ENCODE peak calls at places on chromosomes 16 and 17, in nine cellular contexts. One of them, this sample, is unnamed.

GRCh38 chr16:86495756-86496261 is 14.5 kb upstream of the FOXF1 start:
- DNase-seq in tibial artery: no peak
- DNase-seq in fibroblast of pulmonary artery: no peak
- DNase-seq in heart right ventricle: no peak
- DNase-seq in right lobe of liver: no peak
- DNase-seq in prostate gland: no peak
- DNase-seq in thoracic aorta: no peak
- DNase-seq in fibroblast of lung: no peak
- DNase-seq in stomach: no peak
- DNase-seq in this sample: no peak

GRCh38 chr16:1197237-1197866 is 27.7 kb downstream of the TPSG1 start:
- DNase-seq in fibroblast of lung: no peak
- DNase-seq in fibroblast of pulmonary artery: no peak
- DNase-seq in tibial artery: no peak
- DNase-seq in heart right ventricle: no peak
- DNase-seq in stomach: no peak
- DNase-seq in prostate gland: no peak
- DNase-seq in thoracic aorta: no peak
- DNase-seq in right lobe of liver: no peak
- DNase-seq in this sample: no peak

GRCh38 chr16:85555549-85556455 is 57.3 kb upstream of the GSE1 start:
- DNase-seq in fibroblast of lung: no peak
- DNase-seq in tibial artery: peak; percentile 52
- DNase-seq in stomach: peak; percentile 55
- DNase-seq in prostate gland: no peak
- DNase-seq in fibroblast of pulmonary artery: peak; percentile 63
- DNase-seq in thoracic aorta: no peak
- DNase-seq in heart right ventricle: peak; percentile 49
- DNase-seq in right lobe of liver: no peak
- DNase-seq in this sample: peak; percentile 80

GRCh38 chr16:85029413-85029794 is 1.8 kb downstream of the KIAA0513 start:
- DNase-seq in stomach: no peak
- DNase-seq in heart right ventricle: no peak
- DNase-seq in fibroblast of pulmonary artery: no peak
- DNase-seq in tibial artery: no peak
- DNase-seq in thoracic aorta: no peak
- DNase-seq in right lobe of liver: no peak
- DNase-seq in fibroblast of lung: peak; percentile 56
- DNase-seq in prostate gland: peak; percentile 76
- DNase-seq in this sample: peak; percentile 78

GRCh38 chr16:69867796-69868565 is 83.2 kb upstream of the CLEC18A start:
- DNase-seq in fibroblast of lung: peak; percentile 23
- DNase-seq in heart right ventricle: no peak
- DNase-seq in thoracic aorta: no peak
- DNase-seq in prostate gland: no peak
- DNase-seq in stomach: no peak
- DNase-seq in fibroblast of pulmonary artery: no peak
- DNase-seq in right lobe of liver: no peak
- DNase-seq in tibial artery: no peak
- DNase-seq in this sample: peak; percentile 38

GRCh38 chr17:7491583-7491982 is 7.4 kb downstream of the POLR2A start:
- DNase-seq in right lobe of liver: no peak
- DNase-seq in stomach: no peak
- DNase-seq in thoracic aorta: no peak
- DNase-seq in fibroblast of pulmonary artery: no peak
- DNase-seq in heart right ventricle: no peak
- DNase-seq in tibial artery: no peak
- DNase-seq in prostate gland: no peak
- DNase-seq in fibroblast of lung: no peak
- DNase-seq in this sample: no peak

GRCh38 chr17:76585649-76586593 is at the start of gene ST6GALNAC2:
- DNase-seq in tibial artery: peak; percentile 41
- DNase-seq in thoracic aorta: no peak
- DNase-seq in fibroblast of pulmonary artery: peak; percentile 42
- DNase-seq in right lobe of liver: peak; percentile 83
- DNase-seq in heart right ventricle: peak; percentile 69
- DNase-seq in prostate gland: peak; percentile 68
- DNase-seq in fibroblast of lung: peak; percentile 40
- DNase-seq in stomach: peak; percentile 84
- DNase-seq in this sample: peak; percentile 56

GRCh38 chr17:42135664-42136653 is 13.4 kb downstream of the HSPB9 start:
- DNase-seq in fibroblast of pulmonary artery: peak; percentile 84
- DNase-seq in right lobe of liver: peak; percentile 92
- DNase-seq in stomach: peak; percentile 91
- DNase-seq in heart right ventricle: peak; percentile 59
- DNase-seq in fibroblast of lung: peak; percentile 73
- DNase-seq in thoracic aorta: no peak
- DNase-seq in tibial artery: peak; percentile 59
- DNase-seq in prostate gland: no peak
- DNase-seq in this sample: peak; percentile 91

GRCh38 chr17:50660042-50660886 is 25.6 kb downstream of the ABCC3 start:
- DNase-seq in fibroblast of lung: no peak
- DNase-seq in heart right ventricle: peak; percentile 59
- DNase-seq in fibroblast of pulmonary artery: peak; percentile 51
- DNase-seq in stomach: peak; percentile 49
- DNase-seq in right lobe of liver: peak; percentile 57
- DNase-seq in tibial artery: peak; percentile 54
- DNase-seq in thoracic aorta: no peak
- DNase-seq in prostate gland: peak; percentile 58
- DNase-seq in this sample: peak; percentile 53

GRCh38 chr16:87241135-87241771 is 75.9 kb downstream of the C16orf95 start:
- DNase-seq in tibial artery: no peak
- DNase-seq in right lobe of liver: no peak
- DNase-seq in fibroblast of lung: no peak
- DNase-seq in thoracic aorta: no peak
- DNase-seq in heart right ventricle: no peak
- DNase-seq in prostate gland: no peak
- DNase-seq in fibroblast of pulmonary artery: no peak
- DNase-seq in stomach: no peak
- DNase-seq in this sample: no peak

GRCh38 chr16:927931-928330 is 42.9 kb downstream of the LMF1 start:
- DNase-seq in prostate gland: no peak
- DNase-seq in stomach: no peak
- DNase-seq in fibroblast of pulmonary artery: no peak
- DNase-seq in heart right ventricle: no peak
- DNase-seq in thoracic aorta: no peak
- DNase-seq in tibial artery: no peak
- DNase-seq in fibroblast of lung: no peak
- DNase-seq in right lobe of liver: no peak
- DNase-seq in this sample: no peak

GRCh38 chr17:49959183-49959935 is 9.6 kb upstream of the DLX4 start:
- DNase-seq in heart right ventricle: no peak
- DNase-seq in stomach: no peak
- DNase-seq in thoracic aorta: no peak
- DNase-seq in prostate gland: no peak
- DNase-seq in tibial artery: no peak
- DNase-seq in fibroblast of pulmonary artery: no peak
- DNase-seq in fibroblast of lung: peak; percentile 42
- DNase-seq in right lobe of liver: no peak
- DNase-seq in this sample: no peak

DNA sequence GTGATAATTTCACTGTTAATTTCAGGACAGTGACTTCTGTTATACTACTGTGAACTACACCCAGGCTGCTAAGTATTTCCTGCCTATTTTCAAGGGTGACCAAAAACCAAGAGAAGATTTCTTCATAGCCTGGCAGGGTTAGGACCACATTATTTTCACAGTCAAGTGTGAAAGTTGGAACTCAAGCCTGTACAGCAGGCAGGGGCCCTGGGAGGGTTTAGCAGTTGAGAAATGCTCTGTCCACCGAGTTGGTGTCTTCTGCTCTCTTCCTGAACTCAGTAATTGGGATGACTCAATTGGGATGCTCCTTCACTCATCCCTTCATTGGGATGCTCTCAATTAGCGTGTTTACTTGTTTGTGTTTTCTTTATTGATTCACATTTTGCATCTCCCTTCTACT is 347.3 kb upstream of the CDH11 start:
- DNase-seq in right lobe of liver: no peak
- DNase-seq in tibial artery: no peak
- DNase-seq in fibroblast of pulmonary artery: no peak
- DNase-seq in prostate gland: no peak
- DNase-seq in heart right ventricle: no peak
- DNase-seq in fibroblast of lung: no peak
- DNase-seq in stomach: no peak
- DNase-seq in thoracic aorta: no peak
- DNase-seq in this sample: no peak
- H3K4me3 ChIP-seq in right lobe of liver: no peak overlapping the region
- H3K4me3 ChIP-seq in tibial artery: no peak overlapping the region
- H3K4me3 ChIP-seq in fibroblast of pulmonary artery: no peak overlapping the region
- H3K4me3 ChIP-seq in prostate gland: no peak overlapping the region
- H3K4me3 ChIP-seq in heart right ventricle: no peak overlapping the region
- H3K4me3 ChIP-seq in fibroblast of lung: no peak overlapping the region
- H3K4me3 ChIP-seq in stomach: no peak overlapping the region
- H3K4me3 ChIP-seq in thoracic aorta: no peak overlapping the region
- H3K4me3 ChIP-seq in this sample: no peak overlapping the region

DNA sequence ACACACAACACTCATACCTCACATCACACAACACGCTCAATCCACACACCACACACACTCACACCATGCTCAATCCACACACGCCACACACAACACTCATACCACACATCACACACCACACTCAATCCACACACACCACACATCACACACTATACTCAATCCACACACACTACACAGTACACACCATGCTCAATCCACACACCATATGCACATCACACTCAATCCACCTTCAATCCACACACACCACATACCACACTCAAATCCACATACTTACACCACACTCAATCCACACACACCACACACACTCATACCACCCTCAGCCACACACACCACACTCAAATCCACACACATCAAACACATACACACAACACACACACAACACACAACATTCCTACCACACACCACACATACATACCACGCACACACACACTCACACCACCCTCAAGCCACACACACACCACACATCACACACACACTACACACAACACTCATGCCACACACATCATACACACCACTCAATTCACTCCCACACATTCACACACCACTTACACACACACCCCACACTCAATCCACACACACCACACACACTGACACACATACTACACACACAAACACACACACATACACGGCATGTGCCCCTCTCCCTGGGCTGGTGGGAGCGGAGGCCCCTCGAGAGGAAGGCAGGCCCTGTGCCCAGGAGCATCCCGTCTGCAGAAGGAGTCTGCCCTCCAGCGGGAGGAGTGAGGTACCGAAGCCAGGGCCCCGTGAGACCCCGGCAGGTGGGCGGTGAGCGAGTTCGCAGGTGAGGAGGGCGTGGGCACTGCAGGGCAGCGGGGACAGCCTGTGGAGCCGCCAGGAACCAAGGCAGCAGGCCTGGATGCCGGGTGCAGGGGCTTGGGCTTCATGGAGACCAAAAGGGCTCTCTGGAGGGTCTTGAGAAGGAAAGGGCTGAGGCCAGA is 33.1 kb upstream of the RPTOR start:
- DNase-seq in right lobe of liver: no peak
- DNase-seq in tibial artery: no peak
- DNase-seq in thoracic aorta: no peak
- DNase-seq in prostate gland: no peak
- DNase-seq in fibroblast of pulmonary artery: no peak
- DNase-seq in stomach: no peak
- DNase-seq in fibroblast of lung: no peak
- DNase-seq in heart right ventricle: no peak
- DNase-seq in this sample: no peak
- TF ChIP-seq CTCF in right lobe of liver: no peak
- TF ChIP-seq CTCF in tibial artery: no peak
- TF ChIP-seq CTCF in thoracic aorta: no peak
- TF ChIP-seq CTCF in prostate gland: no peak
- TF ChIP-seq CTCF in fibroblast of pulmonary artery: no peak
- TF ChIP-seq CTCF in stomach: no peak
- TF ChIP-seq CTCF in fibroblast of lung: no peak
- TF ChIP-seq CTCF in heart right ventricle: no peak
- TF ChIP-seq CTCF in this sample: no peak

GRCh38 chr16:29972500-29972899 is 1.2 kb upstream of the TAOK2 start:
- DNase-seq in fibroblast of lung: no peak
- DNase-seq in prostate gland: no peak
- DNase-seq in fibroblast of pulmonary artery: no peak
- DNase-seq in stomach: no peak
- DNase-seq in right lobe of liver: no peak
- DNase-seq in tibial artery: no peak
- DNase-seq in thoracic aorta: no peak
- DNase-seq in heart right ventricle: no peak
- DNase-seq in this sample: no peak

GRCh38 chr16:29973384-29974246 is at the start of gene TAOK2:
- DNase-seq in fibroblast of pulmonary artery: peak; percentile 99
- DNase-seq in tibial artery: peak; percentile 98
- DNase-seq in stomach: peak; percentile 99
- DNase-seq in heart right ventricle: peak; percentile 99
- DNase-seq in fibroblast of lung: peak; percentile 99
- DNase-seq in right lobe of liver: peak; percentile 99
- DNase-seq in thoracic aorta: peak; percentile 91
- DNase-seq in prostate gland: peak; percentile 98
- DNase-seq in this sample: peak; percentile 100

GRCh38 chr16:29974291-29975133 is 844 bp downstream of the TAOK2 start:
- DNase-seq in thoracic aorta: no peak
- DNase-seq in prostate gland: no peak
- DNase-seq in stomach: no peak
- DNase-seq in tibial artery: peak; percentile 24
- DNase-seq in right lobe of liver: no peak
- DNase-seq in heart right ventricle: peak; percentile 34
- DNase-seq in fibroblast of pulmonary artery: peak; percentile 32
- DNase-seq in fibroblast of lung: peak; percentile 23
- DNase-seq in this sample: peak; percentile 8

GRCh38 chr16:29971304-29971703 is 2.4 kb upstream of the TAOK2 start:
- DNase-seq in tibial artery: no peak
- DNase-seq in right lobe of liver: no peak
- DNase-seq in heart right ventricle: no peak
- DNase-seq in stomach: no peak
- DNase-seq in fibroblast of pulmonary artery: no peak
- DNase-seq in fibroblast of lung: no peak
- DNase-seq in thoracic aorta: no peak
- DNase-seq in prostate gland: no peak
- DNase-seq in this sample: no peak

DNA sequence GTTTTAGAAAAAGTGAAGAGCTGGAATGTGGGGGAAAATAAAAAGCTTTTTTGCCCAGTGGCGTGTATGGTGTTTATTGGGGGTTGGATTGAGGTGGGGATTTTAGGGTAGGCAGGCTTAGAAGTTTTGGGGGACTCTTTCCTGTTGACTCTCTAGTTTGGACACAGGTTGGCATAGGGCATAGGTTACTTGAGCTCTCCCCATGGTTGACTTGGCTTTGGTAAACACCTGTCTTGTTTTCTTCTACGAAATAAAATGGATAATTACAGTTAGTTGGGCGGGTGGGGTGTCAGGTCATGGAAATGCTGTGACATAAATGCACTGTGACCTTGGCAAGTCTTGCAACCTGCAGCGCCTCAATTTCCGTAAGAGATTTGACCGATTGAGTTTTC is 680 bp upstream of the TAOK2 start:
- DNase-seq in tibial artery: no peak
- DNase-seq in heart right ventricle: no peak
- DNase-seq in thoracic aorta: no peak
- DNase-seq in fibroblast of lung: no peak
- DNase-seq in stomach: no peak
- DNase-seq in prostate gland: no peak
- DNase-seq in fibroblast of pulmonary artery: no peak
- DNase-seq in right lobe of liver: no peak
- DNase-seq in this sample: no peak
- H3K4me3 ChIP-seq in tibial artery: peak overlapping the region; percentile 70
- H3K4me3 ChIP-seq in heart right ventricle: peak overlapping the region; percentile 74
- H3K4me3 ChIP-seq in thoracic aorta: peak overlapping the region; percentile 98
- H3K4me3 ChIP-seq in fibroblast of lung: no peak overlapping the region
- H3K4me3 ChIP-seq in stomach: peak overlapping the region; percentile 82
- H3K4me3 ChIP-seq in prostate gland: no peak overlapping the region
- H3K4me3 ChIP-seq in fibroblast of pulmonary artery: no peak overlapping the region
- H3K4me3 ChIP-seq in right lobe of liver: peak overlapping the region; percentile 95
- H3K4me3 ChIP-seq in this sample: no peak overlapping the region

GRCh38 chr16:56357765-56358322 is 67.5 kb downstream of the AMFR start:
- DNase-seq in heart right ventricle: no peak
- DNase-seq in stomach: peak; percentile 24
- DNase-seq in tibial artery: no peak
- DNase-seq in thoracic aorta: no peak
- DNase-seq in right lobe of liver: peak; percentile 54
- DNase-seq in prostate gland: no peak
- DNase-seq in fibroblast of lung: no peak
- DNase-seq in fibroblast of pulmonary artery: no peak
- DNase-seq in this sample: no peak
- TF ChIP-seq CTCF in heart right ventricle: no peak
- TF ChIP-seq CTCF in stomach: no peak
- TF ChIP-seq CTCF in tibial artery: no peak
- TF ChIP-seq CTCF in thoracic aorta: no peak
- TF ChIP-seq CTCF in right lobe of liver: no peak
- TF ChIP-seq CTCF in prostate gland: no peak
- TF ChIP-seq CTCF in fibroblast of lung: no peak
- TF ChIP-seq CTCF in fibroblast of pulmonary artery: no peak
- TF ChIP-seq CTCF in this sample: no peak

This sample was measured in fibroblast of villous mesenchyme.